ENCODE peak calls at places on chromosomes 5 and 9, in nine cellular contexts. Y, L, O, M, X, Z, G, A and P are unnamed samples.

GRCh38 chr9:89476546-89476945 is 21.4 kb downstream of the SEMA4D start:
- DNase-seq in G (no peak), M (no peak), Z (no peak), Y (no peak), O (no peak), X (no peak), L (no peak), A (no peak), P (no peak)

GRCh38 chr9:131227112-131228058 is 48.9 kb downstream of the FAM78A start:
- DNase-seq in O (no peak), A (no peak), G (no peak), M (peak), L (no peak), X (peak), Z (no peak), Y (no peak), P (no peak)

GRCh38 chr9:17402309-17402708 is 176.6 kb upstream of the SH3GL2 start:
- DNase-seq in X (peak), O (no peak), Z (no peak), M (no peak), L (peak), Y (peak), G (no peak), A (no peak), P (peak)

GRCh38 chr5:143041972-143042770 is 272.0 kb downstream of the ARHGAP26 start:
- DNase-seq in Y (no peak), L (no peak), X (peak), G (no peak), A (no peak), Z (no peak), O (no peak), M (no peak), P (no peak)

GRCh38 chr9:97529363-97530076 is 28.1 kb downstream of the TMOD1 start:
- DNase-seq in X (peak), Y (no peak), G (no peak), L (peak), Z (no peak), A (no peak), M (no peak), O (no peak), P (no peak)

GRCh38 chr5:170313344-170313743 is 15.8 kb upstream of the LCP2 start:
- DNase-seq in Y (no peak), A (no peak), Z (no peak), X (no peak), L (no peak), M (no peak), O (no peak), G (peak), P (no peak)

GRCh38 chr5:43729846-43730478 is 127.0 kb downstream of the NNT start:
- DNase-seq in X (peak), M (no peak), L (peak), Z (peak), G (no peak), Y (no peak), O (no peak), A (no peak), P (no peak)

GRCh38 chr9:75150512-75150911 is 62.2 kb downstream of the OSTF1 start:
- DNase-seq in Y (no peak), M (no peak), G (no peak), L (no peak), O (no peak), X (no peak), A (no peak), Z (no peak), P (no peak)

GRCh38 chr5:69519285-69519684 is 26.7 kb downstream of the OCLN start:
- DNase-seq in X (no peak), A (no peak), G (no peak), Z (no peak), L (no peak), Y (no peak), M (no peak), O (no peak), P (no peak)

GRCh38 chr9:72185561-72185960 is 36.3 kb downstream of the GDA start:
- DNase-seq in O (no peak), G (no peak), M (no peak), Z (no peak), X (no peak), L (no peak), A (no peak), Y (no peak), P (no peak)

GRCh38 chr5:8825161-8825757 is 720.6 kb downstream of the SEMA5A start:
- DNase-seq in M (no peak), G (no peak), A (no peak), L (no peak), X (no peak), Y (no peak), Z (no peak), O (no peak), P (no peak)

GRCh38 chr5:164504141-164504772 is 998.8 kb downstream of the MAT2B start:
- DNase-seq in G (no peak), Y (peak), A (peak), L (peak), Z (peak), X (peak), O (no peak), M (no peak), P (peak)

GRCh38 chr5:67490543-67491321 is 294.1 kb upstream of the CD180 start:
- DNase-seq in Y (no peak), Z (no peak), A (no peak), G (no peak), X (no peak), L (no peak), M (no peak), O (peak), P (no peak)

GRCh38 chr5:178762391-178762790 is 31.9 kb upstream of the ZNF354A start:
- DNase-seq in L (no peak), X (no peak), G (no peak), O (no peak), A (no peak), Y (no peak), M (no peak), Z (no peak), P (peak)

GRCh38 chr5:73603998-73604397 is 22.0 kb upstream of the ARHGEF28 start:
- DNase-seq in O (no peak), Y (no peak), G (no peak), A (no peak), M (no peak), Z (no peak), X (no peak), L (no peak), P (no peak)

GRCh38 chr5:157473383-157474370 is 13.7 kb downstream of the NIPAL4 start:
- DNase-seq in X (peak), Z (peak), A (no peak), G (no peak), L (no peak), O (no peak), Y (no peak), M (no peak), P (no peak)
- TF ChIP-seq CTCF in X (no peak), Z (no peak), A (no peak), G (no peak), L (no peak), O (no peak), Y (no peak), M (no peak), P (no peak)

GRCh38 chr9:132673355-132673754 is 3.1 kb downstream of the GTF3C4 start:
- DNase-seq in Y (peak), X (peak), A (no peak), M (no peak), L (peak), O (no peak), Z (peak), G (no peak), P (peak)
- TF ChIP-seq CTCF in Y (peak), X (peak), A (no peak), M (no peak), L (peak), O (no peak), Z (no peak), G (no peak), P (no peak)

GRCh38 chr9:4987996-4988421 is 2.9 kb downstream of the JAK2 start:
- DNase-seq in Y (peak), Z (peak), M (no peak), G (no peak), L (peak), X (peak), O (no peak), A (peak), P (no peak)
- TF ChIP-seq CTCF in Y (peak), Z (peak), M (no peak), G (peak), L (peak), X (peak), O (peak), A (peak), P (peak)

GRCh38 chr5:77867194-77867691 is 91.1 kb upstream of the TBCA start:
- DNase-seq in X (no peak), M (no peak), Z (no peak), O (no peak), Y (no peak), G (no peak), L (no peak), A (no peak), P (peak)
- TF ChIP-seq CTCF in X (peak), M (no peak), Z (no peak), O (peak), Y (peak), G (no peak), L (peak), A (no peak), P (peak)

GRCh38 chr5:75037106-75037505 is 15.3 kb downstream of the GCNT4 start:
- DNase-seq in Z (peak), G (no peak), O (no peak), M (no peak), L (no peak), X (no peak), A (no peak), Y (peak), P (peak)
- TF ChIP-seq CTCF in Z (no peak), G (no peak), O (no peak), M (no peak), L (no peak), X (no peak), A (no peak), Y (no peak), P (no peak)

GRCh38 chr5:20307391-20307790 is 319.4 kb upstream of the CDH18 start:
- DNase-seq in X (no peak), Z (no peak), O (no peak), M (no peak), G (no peak), L (no peak), A (no peak), Y (no peak), P (no peak)
- TF ChIP-seq CTCF in X (no peak), Z (no peak), O (no peak), M (no peak), G (no peak), L (no peak), A (no peak), Y (no peak), P (no peak)